ENCODE peak calls at places on chromosome 5, in five cellular contexts. One of them, this sample, is unnamed.

GRCh38 chr5:65986796-65987195 is 60.4 kb downstream of the ERBIN start:
- DNase-seq in brain microvascular endothelial cell: no peak
- DNase-seq in PC-9: no peak
- DNase-seq in adrenal gland: no peak
- DNase-seq in neuronal stem cell: no peak
- DNase-seq in this sample: no peak

GRCh38 chr5:146192571-146193043 is 10.2 kb upstream of the LARS1 start:
- DNase-seq in adrenal gland: no peak
- DNase-seq in PC-9: no peak
- DNase-seq in brain microvascular endothelial cell: no peak
- DNase-seq in neuronal stem cell: no peak
- DNase-seq in this sample: no peak

GRCh38 chr5:115838885-115839518 is 2.4 kb downstream of the ATG12 start:
- DNase-seq in neuronal stem cell: peak; percentile 44
- DNase-seq in adrenal gland: no peak
- DNase-seq in brain microvascular endothelial cell: no peak
- DNase-seq in PC-9: peak; percentile 51
- DNase-seq in this sample: no peak

GRCh38 chr5:136073714-136074113 is 44.9 kb downstream of the TGFBI start:
- DNase-seq in brain microvascular endothelial cell: no peak
- DNase-seq in PC-9: no peak
- DNase-seq in adrenal gland: no peak
- DNase-seq in neuronal stem cell: no peak
- DNase-seq in this sample: no peak

GRCh38 chr5:142550471-142550870 is 135.4 kb downstream of the FGF1 start:
- DNase-seq in neuronal stem cell: no peak
- DNase-seq in brain microvascular endothelial cell: no peak
- DNase-seq in adrenal gland: no peak
- DNase-seq in PC-9: no peak
- DNase-seq in this sample: no peak

GRCh38 chr5:144085381-144085780 is 85.1 kb downstream of the YIPF5 start:
- DNase-seq in adrenal gland: no peak
- DNase-seq in brain microvascular endothelial cell: no peak
- DNase-seq in PC-9: no peak
- DNase-seq in neuronal stem cell: no peak
- DNase-seq in this sample: no peak

GRCh38 chr5:115068239-115069086 is 101.2 kb downstream of the TRIM36 start:
- DNase-seq in PC-9: peak; percentile 85
- DNase-seq in neuronal stem cell: no peak
- DNase-seq in brain microvascular endothelial cell: peak; percentile 58
- DNase-seq in adrenal gland: peak; percentile 18
- DNase-seq in this sample: no peak

GRCh38 chr5:173144200-173145176 is at the start of gene BNIP1:
- DNase-seq in brain microvascular endothelial cell: peak; percentile 95
- DNase-seq in PC-9: peak; percentile 85
- DNase-seq in neuronal stem cell: peak; percentile 90
- DNase-seq in adrenal gland: peak; percentile 97
- DNase-seq in this sample: peak; percentile 100

GRCh38 chr5:133998807-133999206 is 6.0 kb downstream of the VDAC1 start:
- DNase-seq in adrenal gland: no peak
- DNase-seq in PC-9: no peak
- DNase-seq in brain microvascular endothelial cell: no peak
- DNase-seq in neuronal stem cell: no peak
- DNase-seq in this sample: no peak

GRCh38 chr5:55426455-55426854 is 108.3 kb downstream of the PLPP1 start:
- DNase-seq in PC-9: no peak
- DNase-seq in neuronal stem cell: no peak
- DNase-seq in adrenal gland: no peak
- DNase-seq in brain microvascular endothelial cell: no peak
- DNase-seq in this sample: no peak

GRCh38 chr5:59325070-59325469 is 568.5 kb downstream of the PDE4D start:
- DNase-seq in brain microvascular endothelial cell: no peak
- DNase-seq in PC-9: no peak
- DNase-seq in adrenal gland: no peak
- DNase-seq in neuronal stem cell: no peak
- DNase-seq in this sample: no peak

GRCh38 chr5:168047043-168047668 is 244.3 kb upstream of the WWC1 start:
- DNase-seq in adrenal gland: peak; percentile 17
- DNase-seq in PC-9: peak; percentile 64
- DNase-seq in neuronal stem cell: peak; percentile 69
- DNase-seq in brain microvascular endothelial cell: peak; percentile 11
- DNase-seq in this sample: no peak

DNA sequence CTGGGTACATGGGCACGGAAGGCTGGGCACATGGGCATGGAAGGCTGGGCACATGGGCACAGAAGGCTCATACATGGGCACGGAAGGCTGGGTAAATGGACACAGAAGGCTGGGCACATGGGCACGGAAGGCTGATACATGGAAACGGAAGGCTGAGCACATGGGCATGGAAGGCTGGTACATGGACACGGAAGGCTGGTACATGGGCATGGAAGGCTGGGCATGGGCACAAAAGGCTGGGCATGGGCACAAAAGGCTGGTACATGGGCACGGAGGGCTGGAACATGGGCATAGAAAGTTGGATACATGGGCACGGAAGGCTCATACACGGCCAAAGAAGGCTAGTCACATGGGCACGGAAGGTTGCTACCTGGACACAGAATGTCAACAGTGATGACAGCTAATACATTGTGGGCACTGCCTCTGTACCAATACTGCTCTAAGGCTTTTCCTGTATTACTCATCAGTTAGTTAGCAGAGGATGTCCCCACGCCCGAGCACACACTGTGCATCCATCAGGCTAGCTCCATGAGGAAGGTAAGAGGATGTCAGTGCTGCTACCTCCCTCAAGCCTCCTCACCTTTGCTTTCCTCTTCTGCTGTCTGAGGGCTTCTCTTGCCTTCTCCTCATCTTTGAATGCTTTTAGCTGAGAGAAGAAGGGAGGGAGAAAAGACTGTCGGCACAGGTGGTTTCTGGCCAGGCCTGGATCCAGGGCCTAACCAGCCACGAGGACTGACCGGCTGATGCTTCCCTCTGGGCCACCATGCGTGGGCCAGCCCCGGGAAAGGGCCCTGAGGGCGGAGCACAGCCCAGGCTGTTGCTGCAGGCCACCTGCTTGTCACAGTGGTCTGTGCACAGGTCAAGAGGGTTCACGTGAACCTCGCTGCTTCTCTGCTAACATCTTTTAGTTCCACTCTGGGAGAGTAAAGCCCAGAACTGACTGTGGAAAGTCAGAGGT is 14.3 kb downstream of the GPX3 start:
- DNase-seq in PC-9: peak; percentile 58
- DNase-seq in adrenal gland: no peak
- DNase-seq in neuronal stem cell: no peak
- DNase-seq in brain microvascular endothelial cell: no peak
- DNase-seq in this sample: no peak
- H3K36me3 ChIP-seq in PC-9: peaks cover 10% of the 10 kb centered on the region
- H3K36me3 ChIP-seq in adrenal gland: no peaks in the 10 kb centered on the region
- H3K36me3 ChIP-seq in neuronal stem cell: peaks cover 71% of the 10 kb centered on the region
- H3K36me3 ChIP-seq in brain microvascular endothelial cell: peaks cover 82% of the 10 kb centered on the region
- H3K36me3 ChIP-seq in this sample: peaks cover 95% of the 10 kb centered on the region

GRCh38 chr5:138918680-138919079 is 43.5 kb upstream of the LRRTM2 start:
- DNase-seq in PC-9: no peak
- DNase-seq in neuronal stem cell: no peak
- DNase-seq in brain microvascular endothelial cell: no peak
- DNase-seq in adrenal gland: no peak
- DNase-seq in this sample: no peak
- H3K36me3 ChIP-seq in PC-9: peaks cover 24% of the 10 kb centered on the region
- H3K36me3 ChIP-seq in neuronal stem cell: peaks cover 72% of the 10 kb centered on the region
- H3K36me3 ChIP-seq in brain microvascular endothelial cell: peaks cover 8% of the 10 kb centered on the region
- H3K36me3 ChIP-seq in adrenal gland: no peaks in the 10 kb centered on the region
- H3K36me3 ChIP-seq in this sample: peaks cover 49% of the 10 kb centered on the region

GRCh38 chr5:140468188-140468587 is 66.6 kb downstream of the ANKHD1 start:
- DNase-seq in neuronal stem cell: no peak
- DNase-seq in adrenal gland: no peak
- DNase-seq in brain microvascular endothelial cell: no peak
- DNase-seq in PC-9: no peak
- DNase-seq in this sample: no peak
- H3K36me3 ChIP-seq in neuronal stem cell: peaks cover 98% of the 10 kb centered on the region
- H3K36me3 ChIP-seq in adrenal gland: no peaks in the 10 kb centered on the region
- H3K36me3 ChIP-seq in brain microvascular endothelial cell: peaks cover 3% of the 10 kb centered on the region
- H3K36me3 ChIP-seq in PC-9: peaks cover 16% of the 10 kb centered on the region
- H3K36me3 ChIP-seq in this sample: peaks cover 68% of the 10 kb centered on the region

DNA sequence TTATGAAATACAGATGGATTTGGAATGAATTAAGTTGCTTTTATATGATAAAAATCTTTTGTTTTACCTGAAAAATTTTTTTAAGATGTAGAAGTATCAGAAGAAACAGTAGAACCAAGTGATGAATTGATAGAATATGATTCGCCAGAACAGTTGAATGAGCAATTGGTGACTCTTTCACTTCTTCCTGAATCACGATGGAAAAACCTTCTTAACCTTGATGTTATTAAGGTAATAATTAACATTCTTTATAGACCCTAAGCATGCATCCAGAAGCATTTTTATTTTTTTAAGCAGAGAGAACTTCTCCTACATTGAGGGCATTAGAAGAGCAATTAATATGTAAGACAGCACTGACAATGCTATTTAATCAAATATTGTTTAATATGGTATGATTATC is 28.8 kb downstream of the WDR36 start:
- DNase-seq in neuronal stem cell: no peak
- DNase-seq in adrenal gland: no peak
- DNase-seq in PC-9: no peak
- DNase-seq in brain microvascular endothelial cell: no peak
- DNase-seq in this sample: no peak
- H3K36me3 ChIP-seq in neuronal stem cell: peaks cover 99% of the 10 kb centered on the region
- H3K36me3 ChIP-seq in adrenal gland: no peaks in the 10 kb centered on the region
- H3K36me3 ChIP-seq in PC-9: peaks cover 37% of the 10 kb centered on the region
- H3K36me3 ChIP-seq in brain microvascular endothelial cell: peaks cover 51% of the 10 kb centered on the region
- H3K36me3 ChIP-seq in this sample: peaks cover 90% of the 10 kb centered on the region

GRCh38 chr5:96733771-96734498 is 71.8 kb downstream of the CAST start:
- DNase-seq in PC-9: peak; percentile 98
- DNase-seq in brain microvascular endothelial cell: no peak
- DNase-seq in neuronal stem cell: no peak
- DNase-seq in adrenal gland: no peak
- DNase-seq in this sample: no peak

GRCh38 chr5:96734871-96735325 is 72.7 kb downstream of the CAST start:
- DNase-seq in PC-9: no peak
- DNase-seq in brain microvascular endothelial cell: peak; percentile 30
- DNase-seq in neuronal stem cell: no peak
- DNase-seq in adrenal gland: no peak
- DNase-seq in this sample: no peak

GRCh38 chr5:96741911-96742310 is 65.8 kb downstream of the ERAP1 start:
- DNase-seq in PC-9: no peak
- DNase-seq in neuronal stem cell: no peak
- DNase-seq in adrenal gland: no peak
- DNase-seq in brain microvascular endothelial cell: no peak
- DNase-seq in this sample: no peak

GRCh38 chr5:96741075-96741474 is 66.7 kb downstream of the ERAP1 start:
- DNase-seq in adrenal gland: no peak
- DNase-seq in brain microvascular endothelial cell: no peak
- DNase-seq in PC-9: no peak
- DNase-seq in neuronal stem cell: no peak
- DNase-seq in this sample: no peak

GRCh38 chr5:96736937-96737336 is 70.8 kb downstream of the ERAP1 start:
- DNase-seq in PC-9: no peak
- DNase-seq in brain microvascular endothelial cell: no peak
- DNase-seq in neuronal stem cell: no peak
- DNase-seq in adrenal gland: no peak
- DNase-seq in this sample: no peak
- H3K36me3 ChIP-seq in PC-9: peaks cover 59% of the 10 kb centered on the region
- H3K36me3 ChIP-seq in brain microvascular endothelial cell: peaks cover 31% of the 10 kb centered on the region
- H3K36me3 ChIP-seq in neuronal stem cell: peaks cover 50% of the 10 kb centered on the region
- H3K36me3 ChIP-seq in adrenal gland: no peaks in the 10 kb centered on the region
- H3K36me3 ChIP-seq in this sample: peaks cover 80% of the 10 kb centered on the region

GRCh38 chr5:87390576-87391199 is 22.0 kb downstream of the CCNH start:
- DNase-seq in brain microvascular endothelial cell: no peak
- DNase-seq in PC-9: no peak
- DNase-seq in adrenal gland: no peak
- DNase-seq in neuronal stem cell: no peak
- DNase-seq in this sample: no peak
- H3K36me3 ChIP-seq in brain microvascular endothelial cell: peaks cover 34% of the 10 kb centered on the region
- H3K36me3 ChIP-seq in PC-9: peaks cover 67% of the 10 kb centered on the region
- H3K36me3 ChIP-seq in adrenal gland: no peaks in the 10 kb centered on the region
- H3K36me3 ChIP-seq in neuronal stem cell: peaks cover 100% of the 10 kb centered on the region
- H3K36me3 ChIP-seq in this sample: peaks cover 100% of the 10 kb centered on the region

GRCh38 chr5:151470440-151470839 is 23.0 kb downstream of the SLC36A1 start:
- DNase-seq in neuronal stem cell: no peak
- DNase-seq in brain microvascular endothelial cell: no peak
- DNase-seq in adrenal gland: no peak
- DNase-seq in PC-9: no peak
- DNase-seq in this sample: no peak
- H3K36me3 ChIP-seq in neuronal stem cell: peaks cover 7% of the 10 kb centered on the region
- H3K36me3 ChIP-seq in brain microvascular endothelial cell: peaks cover 14% of the 10 kb centered on the region
- H3K36me3 ChIP-seq in adrenal gland: no peaks in the 10 kb centered on the region
- H3K36me3 ChIP-seq in PC-9: no peaks in the 10 kb centered on the region
- H3K36me3 ChIP-seq in this sample: peaks cover 49% of the 10 kb centered on the region

GRCh38 chr5:366541-367357 is 45.2 kb downstream of the AHRR start:
- DNase-seq in brain microvascular endothelial cell: no peak
- DNase-seq in adrenal gland: no peak
- DNase-seq in PC-9: no peak
- DNase-seq in neuronal stem cell: no peak
- DNase-seq in this sample: no peak

GRCh38 chr5:360277-361027 is 38.9 kb downstream of the AHRR start:
- DNase-seq in adrenal gland: no peak
- DNase-seq in neuronal stem cell: no peak
- DNase-seq in brain microvascular endothelial cell: no peak
- DNase-seq in PC-9: no peak
- DNase-seq in this sample: no peak

GRCh38 chr5:362189-362588 is 40.7 kb downstream of the AHRR start:
- DNase-seq in neuronal stem cell: no peak
- DNase-seq in adrenal gland: no peak
- DNase-seq in PC-9: no peak
- DNase-seq in brain microvascular endothelial cell: no peak
- DNase-seq in this sample: no peak

GRCh38 chr5:364497-364896 is 43.0 kb downstream of the AHRR start:
- DNase-seq in neuronal stem cell: no peak
- DNase-seq in PC-9: no peak
- DNase-seq in brain microvascular endothelial cell: no peak
- DNase-seq in adrenal gland: no peak
- DNase-seq in this sample: no peak

DNA sequence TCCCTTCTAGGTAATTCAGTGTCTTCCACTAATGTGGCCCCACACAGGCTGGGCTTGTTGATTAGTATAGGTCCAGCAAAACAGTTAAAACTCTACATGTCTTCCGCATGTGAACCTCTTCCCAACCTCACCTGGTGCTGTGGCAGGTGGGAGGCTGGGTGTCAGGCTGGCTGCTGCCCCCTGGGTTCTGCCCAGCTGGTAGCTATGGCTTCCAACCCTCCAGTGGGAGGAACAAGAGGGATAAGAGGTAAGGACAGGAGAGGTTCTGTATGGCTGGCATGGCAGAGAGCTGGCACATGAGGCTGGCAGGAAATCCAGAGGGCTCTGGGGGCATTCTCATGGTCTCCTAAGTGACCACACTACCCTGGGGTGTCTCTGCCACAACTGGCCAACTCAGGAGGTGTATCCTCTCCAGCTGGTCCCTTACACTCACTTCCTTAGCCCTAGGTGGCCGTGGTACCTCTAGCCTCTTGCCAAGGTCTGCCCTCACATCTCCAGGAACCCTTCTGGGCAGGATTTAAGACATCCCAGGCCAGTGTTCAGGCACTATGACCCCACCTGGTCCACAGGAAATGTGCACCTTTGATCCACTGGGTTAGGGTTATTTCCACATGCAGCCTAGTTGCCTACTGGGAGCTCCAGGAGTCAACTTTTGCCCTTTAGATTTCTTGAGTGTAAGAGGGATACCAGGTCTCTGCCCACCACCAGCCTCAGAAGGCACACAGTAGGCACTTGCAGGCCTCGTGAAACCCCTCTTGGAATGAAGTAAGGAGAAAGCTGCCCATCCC is 41.7 kb downstream of the AHRR start:
- DNase-seq in adrenal gland: no peak
- DNase-seq in brain microvascular endothelial cell: no peak
- DNase-seq in PC-9: no peak
- DNase-seq in neuronal stem cell: no peak
- DNase-seq in this sample: no peak
- H3K36me3 ChIP-seq in adrenal gland: no peaks in the 10 kb centered on the region
- H3K36me3 ChIP-seq in brain microvascular endothelial cell: peaks cover 2% of the 10 kb centered on the region
- H3K36me3 ChIP-seq in PC-9: no peaks in the 10 kb centered on the region
- H3K36me3 ChIP-seq in neuronal stem cell: no peaks in the 10 kb centered on the region
- H3K36me3 ChIP-seq in this sample: no peaks in the 10 kb centered on the region

This sample was measured in lower lobe of right lung.